ENCODE peak calls at places on chromosome 12, in four cellular contexts. K is right lobe of liver; N is CD8-positive, alpha-beta T cell; H is endodermal cell. B is an unnamed sample.

GRCh38 chr12:15936751-15937150 is 25.6 kb downstream of the DERA start:
- DNase-seq in K (no peak), H (no peak), N (no peak), B (no peak)

GRCh38 chr12:95358111-95359083 is 115.6 kb upstream of the METAP2 start:
- DNase-seq in N (no peak), K (no peak), H (no peak), B (no peak)

GRCh38 chr12:45464699-45465098 is 248.8 kb downstream of the ANO6 start:
- DNase-seq in H (peak; percentile 67), K (no peak), N (no peak), B (no peak)

GRCh38 chr12:63302941-63303536 is 152.0 kb upstream of the AVPR1A start:
- DNase-seq in H (no peak), K (no peak), N (no peak), B (no peak)

GRCh38 chr12:112419269-112420133 is 754 bp downstream of the PTPN11 start:
- DNase-seq in N (no peak), K (peak; percentile 74), H (peak; percentile 92), B (peak; percentile 37)

GRCh38 chr12:87413784-87414183 is 615.4 kb downstream of the C12orf50 start:
- DNase-seq in N (no peak), H (no peak), K (no peak), B (peak; percentile 49)

GRCh38 chr12:75812341-75813018 is 219.1 kb downstream of the PHLDA1 start:
- DNase-seq in K (no peak), N (no peak), H (peak; percentile 53), B (peak; percentile 80)

GRCh38 chr12:40032433-40033259 is 73.2 kb downstream of the SLC2A13 start:
- DNase-seq in H (peak; percentile 91), N (no peak), K (no peak), B (no peak)

GRCh38 chr12:108021129-108021528 is 108.0 kb upstream of the WSCD2 start:
- DNase-seq in K (no peak), N (no peak), H (no peak), B (no peak)

GRCh38 chr12:1638167-1638566 is 9.1 kb downstream of the WNT5B start:
- DNase-seq in N (no peak), K (no peak), H (no peak), B (no peak)

GRCh38 chr12:78918221-78918620 is 53.6 kb downstream of the SYT1 start:
- DNase-seq in N (no peak), K (no peak), H (peak; percentile 49), B (no peak)

GRCh38 chr12:41061189-41061588 is 126.9 kb upstream of the PDZRN4 start:
- DNase-seq in K (peak; percentile 51), H (no peak), N (no peak), B (no peak)

GRCh38 chr12:85448548-85449139 is 168.6 kb downstream of the ALX1 start:
- DNase-seq in N (no peak), H (no peak), K (no peak), B (peak; percentile 9)

GRCh38 chr12:43826681-43827458 is 9.0 kb upstream of the TMEM117 start:
- DNase-seq in H (no peak), N (no peak), K (no peak), B (no peak)

GRCh38 chr12:108649126-108649525 is 15.4 kb upstream of the SELPLG start:
- DNase-seq in K (no peak), H (no peak), N (no peak), B (no peak)

GRCh38 chr12:66668311-66668710 is 10.6 kb downstream of the GRIP1 start:
- DNase-seq in H (no peak), N (no peak), K (no peak), B (no peak)

GRCh38 chr12:101186291-101186690 is 23.7 kb downstream of the SLC5A8 start:
- DNase-seq in N (no peak), K (no peak), H (no peak), B (no peak)

GRCh38 chr12:47302111-47302597 is 222.4 kb upstream of the AMIGO2 start:
- DNase-seq in N (no peak), K (no peak), H (no peak), B (no peak)

GRCh38 chr12:111386891-111387290 is 18.0 kb upstream of the PHETA1 start:
- DNase-seq in K (no peak), N (no peak), H (no peak), B (no peak)

GRCh38 chr12:87428701-87429277 is 600.4 kb downstream of the C12orf50 start:
- DNase-seq in K (no peak), N (no peak), H (no peak), B (no peak)

GRCh38 chr12:121124402-121125109 is 8.1 kb upstream of the P2RX7 start:
- DNase-seq in H (peak; percentile 79), K (no peak), N (no peak), B (peak; percentile 87)

GRCh38 chr12:23006413-23006812 is 381.4 kb downstream of the ETNK1 start:
- DNase-seq in N (no peak), H (no peak), K (peak; percentile 72), B (no peak)

GRCh38 chr12:25992026-25992782 is 33.7 kb downstream of the RASSF8 start:
- DNase-seq in N (no peak), K (no peak), H (no peak), B (no peak)

GRCh38 chr12:105189293-105189692 is 46.7 kb downstream of the APPL2 start:
- DNase-seq in K (no peak), H (no peak), N (no peak), B (no peak)

GRCh38 chr12:54419088-54419887 is at the start of gene ITGA5:
- DNase-seq in K (peak; percentile 87), N (peak; percentile 27), H (peak; percentile 90), B (no peak)

GRCh38 chr12:76240281-76240680 is 107.9 kb downstream of the BBS10 start:
- DNase-seq in N (no peak), H (peak; percentile 30), K (peak; percentile 79), B (no peak)

GRCh38 chr12:32755654-32756475 is at the start of gene YARS2:
- DNase-seq in H (peak; percentile 98), N (peak; percentile 88), K (peak; percentile 96), B (peak; percentile 97)

GRCh38 chr12:32757159-32757556 is 1.5 kb upstream of the YARS2 start:
- DNase-seq in N (no peak), H (no peak), K (no peak), B (no peak)

GRCh38 chr12:32755051-32755653 is 545 bp downstream of the YARS2 start:
- DNase-seq in N (peak; percentile 72), K (peak; percentile 72), H (peak; percentile 98), B (peak; percentile 11)

GRCh38 chr12:32754101-32754500 is 1.6 kb downstream of the YARS2 start:
- DNase-seq in K (no peak), H (no peak), N (no peak), B (no peak)

DNA sequence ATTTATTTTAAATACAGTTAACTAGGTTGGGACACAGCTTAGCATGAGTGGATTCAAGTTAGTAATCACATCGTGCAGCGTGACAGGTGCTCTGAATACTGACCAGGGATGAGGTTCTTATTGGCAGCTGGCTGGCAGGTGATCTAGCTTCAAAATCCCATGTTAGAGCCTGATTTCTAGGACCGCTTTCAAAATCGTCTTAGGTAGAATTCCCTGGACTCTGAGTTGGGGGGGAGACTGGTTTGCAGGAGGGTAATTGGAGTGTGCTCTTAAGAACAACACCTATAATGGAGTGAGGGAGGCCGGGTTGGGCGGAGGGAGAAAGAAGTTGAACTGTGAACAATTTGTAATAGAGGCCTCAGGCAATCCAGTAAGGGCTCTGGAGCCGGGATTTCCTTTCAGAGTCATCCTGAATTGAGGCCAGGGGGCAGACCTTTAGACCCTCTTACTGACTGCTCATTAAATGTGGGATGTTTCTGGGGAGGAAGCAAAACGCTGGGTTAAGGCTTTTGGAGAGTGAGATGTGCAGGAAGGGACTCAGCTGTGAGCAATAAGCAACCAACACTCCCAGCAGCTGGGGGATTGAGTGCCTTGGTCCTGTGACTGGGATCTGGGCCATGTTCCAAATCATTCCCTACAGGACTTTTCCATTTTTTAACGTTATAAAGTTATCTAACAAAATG is 920 bp upstream of the YARS2 start:
- DNase-seq in N (no peak), H (peak; percentile 63), K (no peak), B (no peak)
- H3K4me3 ChIP-seq in N (no peak overlapping the region), H (peak overlapping the region; percentile 94), K (no peak overlapping the region), B (peak overlapping the region; percentile 76)

GRCh38 chr12:51904951-51905471 is 2.3 kb upstream of the ACVRL1 start:
- DNase-seq in N (no peak), H (no peak), K (no peak), B (no peak)

GRCh38 chr12:51907083-51907863 is at the start of gene ACVRL1:
- DNase-seq in H (peak; percentile 66), N (no peak), K (no peak), B (no peak)

GRCh38 chr12:51906452-51907082 is 737 bp upstream of the ACVRL1 start:
- DNase-seq in N (no peak), K (no peak), H (peak; percentile 60), B (no peak)

GRCh38 chr12:51907864-51908425 is 641 bp downstream of the ACVRL1 start:
- DNase-seq in H (no peak), K (no peak), N (no peak), B (no peak)

GRCh38 chr12:51905507-51906438 is 1.5 kb upstream of the ACVRL1 start:
- DNase-seq in N (no peak), H (peak; percentile 62), K (no peak), B (no peak)
- H3K4me3 ChIP-seq in N (no peak overlapping the region), H (no peak overlapping the region), K (no peak overlapping the region), B (no peak overlapping the region)

DNA sequence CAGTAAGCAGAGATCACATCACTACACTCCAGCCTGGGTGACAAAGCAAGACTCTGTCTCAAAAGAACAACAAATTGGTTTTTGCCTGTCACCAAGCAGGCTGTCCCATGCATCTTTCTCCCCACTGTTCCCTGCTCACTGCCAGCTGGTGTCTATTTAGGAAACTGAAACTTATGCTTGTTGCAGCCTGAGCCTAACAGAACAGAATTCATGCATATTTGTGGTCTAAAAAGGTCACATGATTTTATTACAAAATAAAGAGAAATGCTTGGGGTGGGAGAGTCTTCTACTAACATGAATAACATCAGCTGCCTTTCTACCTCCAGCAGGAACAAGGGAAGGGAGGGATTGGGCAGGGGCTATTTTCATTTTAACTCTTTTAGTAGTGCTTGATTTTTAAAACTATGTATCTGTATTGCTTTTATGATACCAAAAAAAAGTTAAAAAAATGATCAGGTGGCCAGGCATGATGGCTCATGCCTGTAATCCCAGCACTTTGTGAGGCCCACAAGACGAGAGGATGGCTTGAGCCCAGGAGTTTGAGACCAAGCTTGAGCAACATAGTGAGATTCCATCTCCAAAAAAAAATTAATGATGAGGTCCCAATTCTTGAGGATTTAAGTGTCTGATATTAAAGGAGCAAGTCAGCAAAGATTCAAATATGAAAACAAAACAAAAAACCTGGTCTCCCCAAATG is 923 bp downstream of the STAT2 start:
- DNase-seq in K (no peak), N (no peak), H (peak; percentile 44), B (peak; percentile 65)
- H3K4me3 ChIP-seq in K (peak overlapping the region; percentile 57), N (peak overlapping the region; percentile 78), H (peak overlapping the region; percentile 100), B (peak overlapping the region; percentile 87)

DNA sequence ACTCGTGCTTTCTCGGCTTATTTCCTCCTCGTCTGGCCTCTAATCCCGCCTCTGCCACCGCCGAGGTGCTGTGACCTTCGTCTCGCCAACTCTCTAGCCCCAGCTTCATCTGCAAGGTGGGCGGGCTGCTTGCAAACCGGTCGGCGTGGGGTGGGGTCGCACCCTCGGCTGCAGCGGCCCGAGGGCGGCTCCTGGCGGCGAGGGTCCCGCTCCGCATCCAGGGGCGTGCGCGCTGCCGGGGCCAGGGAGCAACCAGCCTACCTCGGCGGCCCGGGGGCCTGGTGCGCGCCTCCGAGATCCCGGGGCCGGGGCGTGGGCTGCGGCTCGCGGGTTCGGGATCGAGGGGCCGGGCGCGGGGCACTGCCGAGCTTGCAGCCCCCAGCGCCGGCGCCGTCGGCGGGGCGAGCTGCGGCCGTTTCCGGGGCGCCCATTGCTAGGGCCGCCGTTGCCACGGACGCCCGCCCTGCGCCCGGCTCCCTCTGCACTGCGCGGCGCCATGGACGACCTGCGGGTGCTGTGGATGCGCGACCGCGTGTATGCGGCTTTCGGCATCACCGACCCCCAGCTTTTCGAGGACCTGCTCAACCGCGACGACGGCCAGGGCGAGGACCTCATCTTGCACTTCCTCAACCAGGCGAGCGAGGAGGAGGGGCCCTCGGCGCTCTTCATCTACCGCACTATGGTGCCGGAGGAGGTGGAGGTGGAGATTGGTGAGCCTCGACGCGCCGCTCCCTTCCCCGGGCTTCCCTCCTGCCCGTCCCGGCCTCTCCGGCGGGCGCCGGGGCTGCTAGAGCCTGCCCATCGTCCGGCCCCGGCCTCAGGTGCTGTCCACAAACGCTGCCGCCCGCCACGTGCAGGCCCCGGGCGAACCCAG is at the start of gene DNAH10:
- DNase-seq in H (peak; percentile 98), N (peak; percentile 32), K (no peak), B (no peak)
- H3K4me3 ChIP-seq in H (peak within 1 kb of the TSS; percentile 74), N (peak within 1 kb of the TSS; percentile 54), K (peak within 1 kb of the TSS; percentile 33), B (peak within 1 kb of the TSS; percentile 40)